ENCODE peak calls at places on chromosomes 11 and 22, in four cellular contexts. One of them, this sample, is unnamed.

GRCh38 chr11:60631939-60632338 is 67.5 kb upstream of the MS4A8 start:
- DNase-seq in A549: no peak
- DNase-seq in colonic mucosa: no peak
- DNase-seq in psoas muscle: no peak
- DNase-seq in this sample: no peak

GRCh38 chr11:119671048-119671447 is 58.0 kb downstream of the NECTIN1 start:
- DNase-seq in psoas muscle: peak; percentile 77
- DNase-seq in A549: no peak
- DNase-seq in colonic mucosa: peak; percentile 45
- DNase-seq in this sample: peak; percentile 61

GRCh38 chr22:23223566-23224317 is 43.4 kb downstream of the BCR start:
- DNase-seq in A549: no peak
- DNase-seq in colonic mucosa: peak; percentile 48
- DNase-seq in psoas muscle: no peak
- DNase-seq in this sample: no peak

GRCh38 chr11:122834065-122834464 is 4.2 kb upstream of the CRTAM start:
- DNase-seq in colonic mucosa: no peak
- DNase-seq in A549: no peak
- DNase-seq in psoas muscle: no peak
- DNase-seq in this sample: no peak

GRCh38 chr11:612201-612960 is 3.4 kb downstream of the IRF7 start:
- DNase-seq in psoas muscle: peak; percentile 78
- DNase-seq in colonic mucosa: peak; percentile 85
- DNase-seq in A549: peak; percentile 57
- DNase-seq in this sample: no peak

GRCh38 chr22:45905924-45906865 is 70.8 kb downstream of the WNT7B start:
- DNase-seq in colonic mucosa: no peak
- DNase-seq in A549: no peak
- DNase-seq in psoas muscle: no peak
- DNase-seq in this sample: peak; percentile 61

GRCh38 chr11:88208742-88209141 is 33.5 kb upstream of the RAB38 start:
- DNase-seq in A549: no peak
- DNase-seq in colonic mucosa: no peak
- DNase-seq in psoas muscle: no peak
- DNase-seq in this sample: no peak

GRCh38 chr22:38564669-38565068 is 5.3 kb downstream of the DMC1 start:
- DNase-seq in psoas muscle: no peak
- DNase-seq in colonic mucosa: no peak
- DNase-seq in A549: no peak
- DNase-seq in this sample: no peak

GRCh38 chr11:114340311-114341131 is 44.3 kb downstream of the NNMT start:
- DNase-seq in A549: peak; percentile 85
- DNase-seq in colonic mucosa: peak; percentile 38
- DNase-seq in psoas muscle: peak; percentile 39
- DNase-seq in this sample: peak; percentile 73

GRCh38 chr11:63858628-63859550 is 20.0 kb downstream of the MARK2 start:
- DNase-seq in psoas muscle: peak; percentile 41
- DNase-seq in A549: peak; percentile 88
- DNase-seq in colonic mucosa: peak; percentile 51
- DNase-seq in this sample: peak; percentile 83

GRCh38 chr22:27630754-27631153 is 170.8 kb downstream of the MN1 start:
- DNase-seq in A549: no peak
- DNase-seq in colonic mucosa: no peak
- DNase-seq in psoas muscle: no peak
- DNase-seq in this sample: no peak

GRCh38 chr22:35996596-35996995 is 32.0 kb downstream of the RBFOX2 start:
- DNase-seq in colonic mucosa: no peak
- DNase-seq in psoas muscle: no peak
- DNase-seq in A549: no peak
- DNase-seq in this sample: no peak

GRCh38 chr22:35993048-35993714 is 35.4 kb downstream of the RBFOX2 start:
- DNase-seq in psoas muscle: no peak
- DNase-seq in colonic mucosa: no peak
- DNase-seq in A549: no peak
- DNase-seq in this sample: no peak

GRCh38 chr22:35997438-35997837 is 31.2 kb downstream of the RBFOX2 start:
- DNase-seq in A549: no peak
- DNase-seq in psoas muscle: no peak
- DNase-seq in colonic mucosa: no peak
- DNase-seq in this sample: no peak

GRCh38 chr22:35995772-35996171 is 32.9 kb downstream of the RBFOX2 start:
- DNase-seq in psoas muscle: peak; percentile 73
- DNase-seq in colonic mucosa: peak; percentile 64
- DNase-seq in A549: no peak
- DNase-seq in this sample: peak; percentile 86

DNA sequence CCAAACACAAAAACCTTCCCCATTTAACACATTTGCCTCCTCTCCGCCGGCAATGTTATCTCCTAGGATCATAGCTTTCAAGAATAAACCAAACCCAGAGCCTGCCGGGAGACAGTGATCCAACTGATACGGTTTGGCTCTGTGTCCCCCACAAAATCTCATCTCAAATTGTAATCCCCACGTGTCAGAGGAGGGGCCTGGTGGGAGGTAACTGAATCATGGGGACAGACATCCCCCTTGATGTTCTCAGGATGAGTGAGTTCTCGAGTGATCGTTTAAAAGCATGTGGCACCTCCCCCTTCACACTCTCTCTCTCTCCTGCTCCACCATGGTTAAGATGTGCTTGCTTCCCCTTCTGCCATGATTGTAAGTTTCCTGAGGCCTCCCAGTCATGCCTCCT is 33.3 kb downstream of the RBFOX2 start:
- DNase-seq in psoas muscle: no peak
- DNase-seq in A549: no peak
- DNase-seq in colonic mucosa: no peak
- DNase-seq in this sample: no peak
- H3K27ac ChIP-seq in psoas muscle: peak overlapping the region; percentile 52
- H3K27ac ChIP-seq in A549: no peak overlapping the region
- H3K27ac ChIP-seq in colonic mucosa: peak overlapping the region; percentile 19
- H3K27ac ChIP-seq in this sample: peak overlapping the region; percentile 77

GRCh38 chr22:31243339-31244043 is 31.4 kb downstream of the LIMK2 start:
- DNase-seq in colonic mucosa: no peak
- DNase-seq in A549: peak; percentile 55
- DNase-seq in psoas muscle: no peak
- DNase-seq in this sample: no peak
- H3K4me1 ChIP-seq in colonic mucosa: peaks cover 6% of the 10 kb centered on the region
- H3K4me1 ChIP-seq in A549: peaks cover 53% of the 10 kb centered on the region
- H3K4me1 ChIP-seq in psoas muscle: peaks cover 38% of the 10 kb centered on the region
- H3K4me1 ChIP-seq in this sample: peaks cover 23% of the 10 kb centered on the region

GRCh38 chr22:35152316-35152715 is 86.4 kb downstream of the ISX start:
- DNase-seq in psoas muscle: no peak
- DNase-seq in A549: no peak
- DNase-seq in colonic mucosa: no peak
- DNase-seq in this sample: no peak

GRCh38 chr22:35156945-35157344 is 91.0 kb downstream of the ISX start:
- DNase-seq in psoas muscle: no peak
- DNase-seq in A549: no peak
- DNase-seq in colonic mucosa: no peak
- DNase-seq in this sample: no peak

GRCh38 chr22:35160268-35160667 is 94.3 kb downstream of the ISX start:
- DNase-seq in colonic mucosa: no peak
- DNase-seq in A549: no peak
- DNase-seq in psoas muscle: no peak
- DNase-seq in this sample: no peak

GRCh38 chr22:35154937-35155387 is 89.0 kb downstream of the ISX start:
- DNase-seq in A549: peak; percentile 64
- DNase-seq in psoas muscle: peak; percentile 35
- DNase-seq in colonic mucosa: peak; percentile 67
- DNase-seq in this sample: no peak

GRCh38 chr22:35155403-35156025 is 89.6 kb downstream of the ISX start:
- DNase-seq in psoas muscle: no peak
- DNase-seq in A549: no peak
- DNase-seq in colonic mucosa: no peak
- DNase-seq in this sample: no peak
- TF ChIP-seq CTCF in psoas muscle: no peak
- TF ChIP-seq CTCF in A549: no peak
- TF ChIP-seq CTCF in colonic mucosa: no peak
- TF ChIP-seq CTCF in this sample: no peak

DNA sequence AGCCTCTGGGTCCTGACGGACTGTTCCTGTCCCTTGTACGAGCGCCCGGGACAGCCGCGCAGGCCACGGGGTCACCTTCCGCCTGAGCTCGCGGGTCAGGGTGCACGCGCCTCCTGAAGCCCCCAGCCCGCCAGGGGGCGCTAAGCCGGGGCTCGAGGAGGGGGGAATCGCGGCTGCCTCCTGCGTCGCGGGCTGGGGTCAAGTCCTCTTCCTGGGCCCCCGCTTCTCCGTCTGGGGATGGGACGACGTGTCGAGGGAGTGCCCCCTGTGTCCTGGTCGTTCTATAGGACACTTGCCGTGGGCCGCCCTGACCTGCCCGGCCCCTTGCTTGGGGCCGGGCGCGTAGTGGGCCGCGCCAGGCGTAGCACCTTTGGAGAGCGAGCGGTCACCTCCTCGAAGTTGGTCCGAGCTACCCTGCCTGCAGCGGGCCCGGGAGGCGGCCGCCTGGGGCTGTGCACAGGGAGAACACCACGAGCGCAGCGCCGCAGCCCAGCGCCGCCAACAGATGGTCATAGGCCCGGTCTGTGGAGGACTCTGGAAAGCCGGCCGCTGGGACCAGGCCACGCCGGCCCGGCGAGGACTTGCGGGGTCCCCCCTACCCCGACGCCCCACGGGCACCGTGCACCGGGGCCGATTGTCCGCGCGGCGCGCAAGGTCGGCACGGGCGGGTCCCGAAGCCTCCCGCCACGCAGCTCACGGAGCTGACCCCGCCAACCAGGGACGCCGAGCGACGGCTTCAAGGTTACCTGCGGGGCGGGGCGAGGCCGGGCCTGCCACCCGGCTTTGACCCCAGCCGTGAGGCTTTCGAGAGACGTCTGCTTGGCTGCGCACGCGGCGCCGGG is 2.7 kb upstream of the WNT11 start:
- DNase-seq in psoas muscle: peak; percentile 88
- DNase-seq in colonic mucosa: peak; percentile 88
- DNase-seq in A549: peak; percentile 79
- DNase-seq in this sample: peak; percentile 72
- H3K27ac ChIP-seq in psoas muscle: peak overlapping the region; percentile 84
- H3K27ac ChIP-seq in colonic mucosa: no peak overlapping the region
- H3K27ac ChIP-seq in A549: peak overlapping the region; percentile 85
- H3K27ac ChIP-seq in this sample: peak overlapping the region; percentile 30

DNA sequence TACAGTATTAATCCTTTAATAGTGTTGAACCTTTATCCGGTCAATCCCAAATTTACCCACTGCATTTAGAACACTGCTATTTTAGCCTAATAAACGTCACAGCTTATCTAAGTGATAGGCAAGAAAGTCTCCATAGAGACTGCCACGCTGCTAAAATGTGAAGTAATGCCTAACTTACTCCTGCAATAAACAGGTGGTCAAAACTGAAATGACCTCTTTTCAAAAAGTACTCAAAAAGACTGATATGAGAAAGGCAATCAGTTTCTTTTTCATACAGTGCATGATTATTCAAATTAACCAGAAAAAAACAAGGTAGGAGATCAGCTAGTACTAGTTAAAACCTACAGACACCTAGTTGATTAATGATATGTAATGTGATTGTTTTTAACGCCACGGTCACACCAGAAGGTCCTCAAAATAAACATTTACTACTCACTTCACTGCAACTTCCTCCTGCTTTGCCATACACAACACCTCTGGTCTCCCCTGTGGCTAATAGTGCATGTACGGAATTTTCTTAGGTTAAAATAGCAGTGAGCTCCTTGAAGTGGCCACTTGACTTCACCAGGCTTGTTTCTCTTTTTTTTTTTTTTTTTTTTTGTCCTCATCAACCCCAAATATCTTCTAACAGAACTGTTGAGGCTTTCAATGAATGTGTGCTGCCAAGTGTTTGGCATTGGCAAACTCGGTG is 8.8 kb downstream of the ATP5MG start:
- DNase-seq in A549: no peak
- DNase-seq in psoas muscle: no peak
- DNase-seq in colonic mucosa: no peak
- DNase-seq in this sample: no peak
- H3K4me1 ChIP-seq in A549: peaks cover 2% of the 10 kb centered on the region
- H3K4me1 ChIP-seq in psoas muscle: peaks cover 12% of the 10 kb centered on the region
- H3K4me1 ChIP-seq in colonic mucosa: no peaks in the 10 kb centered on the region
- H3K4me1 ChIP-seq in this sample: no peaks in the 10 kb centered on the region